ENCODE peak calls at places on chromosomes 11 and 22, in nine cellular contexts. W, O, K, L, T, D, C, A and Y are unnamed samples.

GRCh38 chr11:1230456-1231395 is 7.9 kb downstream of the MUC5B start:
- DNase-seq in D (no peak), T (no peak), O (no peak), L (no peak), K (no peak), A (no peak), C (no peak), W (peak; percentile 6), Y (peak; percentile 6)

GRCh38 chr11:119863811-119864601 is 135.0 kb upstream of the NECTIN1 start:
- DNase-seq in O (no peak), T (no peak), K (no peak), D (peak; percentile 49), A (no peak), L (no peak), C (no peak), W (peak; percentile 24), Y (peak; percentile 93)

GRCh38 chr11:69648679-69649575 is 8.0 kb downstream of the CCND1 start:
- DNase-seq in C (no peak), W (no peak), L (no peak), A (no peak), O (no peak), D (no peak), T (no peak), K (no peak), Y (no peak)

GRCh38 chr11:8777907-8778767 is 95.5 kb downstream of the RPL27A start:
- DNase-seq in W (no peak), A (peak; percentile 67), C (no peak), L (no peak), K (peak; percentile 74), D (no peak), T (no peak), O (no peak), Y (no peak)

GRCh38 chr11:14635559-14635958 is 8.0 kb upstream of the PDE3B start:
- DNase-seq in O (no peak), A (no peak), K (no peak), L (no peak), D (no peak), C (no peak), W (no peak), T (no peak), Y (no peak)

GRCh38 chr22:24191381-24191841 is 10.1 kb downstream of the SUSD2 start:
- DNase-seq in A (no peak), T (no peak), W (no peak), K (no peak), O (no peak), C (no peak), L (no peak), D (no peak), Y (no peak)

GRCh38 chr11:45104790-45105084 is 41.7 kb upstream of the PRDM11 start:
- DNase-seq in T (no peak), C (no peak), A (no peak), L (no peak), W (no peak), O (no peak), K (no peak), D (no peak), Y (no peak)

GRCh38 chr11:14095882-14096281 is 133.4 kb downstream of the SPON1 start:
- DNase-seq in L (no peak), W (no peak), K (no peak), T (no peak), A (no peak), D (no peak), C (no peak), O (no peak), Y (no peak)

GRCh38 chr11:17770048-17770652 is 35.6 kb downstream of the KCNC1 start:
- DNase-seq in A (no peak), T (no peak), C (no peak), D (peak; percentile 60), K (no peak), O (peak; percentile 35), W (peak; percentile 79), L (peak; percentile 6), Y (no peak)

GRCh38 chr11:7281083-7281482 is 29.4 kb downstream of the SYT9 start:
- DNase-seq in W (no peak), K (peak; percentile 33), D (peak; percentile 37), O (no peak), L (no peak), C (no peak), T (no peak), A (no peak), Y (no peak)

GRCh38 chr11:107508201-107508857 is 50.7 kb upstream of the CWF19L2 start:
- DNase-seq in A (no peak), C (no peak), K (no peak), O (no peak), W (no peak), L (no peak), D (no peak), T (no peak), Y (no peak)

GRCh38 chr22:19178065-19178658 is 374 bp downstream of the SLC25A1 start:
- DNase-seq in L (peak; percentile 77), D (peak; percentile 67), O (peak; percentile 48), T (no peak), A (no peak), K (no peak), W (peak; percentile 73), C (peak; percentile 36), Y (no peak)
- TF ChIP-seq CTCF in L (no peak), D (no peak), O (no peak), T (no peak), A (no peak), K (no peak), W (no peak), C (peak; percentile 21), Y (no peak)

GRCh38 chr22:50446708-50447575 is 27.9 kb downstream of the SBF1 start:
- DNase-seq in D (no peak), T (no peak), A (no peak), L (no peak), K (no peak), C (no peak), W (no peak), O (no peak), Y (no peak)
- TF ChIP-seq CTCF in D (no peak), T (no peak), A (no peak), L (no peak), K (no peak), C (no peak), W (no peak), O (no peak), Y (no peak)

DNA sequence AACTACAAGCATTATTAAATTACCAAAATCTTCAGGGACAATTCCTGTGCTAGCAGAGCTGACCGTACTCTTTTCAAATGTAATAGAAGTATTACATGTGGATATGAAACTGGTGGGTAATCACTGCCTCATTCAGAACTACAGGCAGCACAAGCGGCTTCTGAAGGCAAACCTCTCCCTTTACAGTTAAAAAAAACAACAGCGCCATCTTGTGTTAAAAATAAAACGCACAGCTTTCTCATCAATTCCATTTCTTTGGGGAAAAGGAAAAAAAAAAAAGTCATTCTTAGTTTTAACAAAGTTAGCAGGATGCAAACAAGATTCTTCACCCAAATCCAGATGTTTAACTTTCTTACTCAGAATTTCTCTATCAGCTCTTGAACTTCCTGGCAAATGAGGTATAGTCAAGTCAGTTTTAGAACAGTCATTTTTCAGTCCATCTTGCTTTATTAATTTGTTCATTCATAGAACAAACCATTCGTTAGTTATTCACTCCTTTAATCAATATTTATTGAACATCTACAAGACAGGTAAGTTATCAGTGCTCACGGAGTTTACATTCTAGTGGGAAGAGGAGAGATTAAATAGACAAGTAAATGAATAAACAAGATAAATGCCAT is 331.8 kb upstream of the MPPED2 start:
- DNase-seq in L (peak; percentile 77), K (no peak), C (peak; percentile 46), D (peak; percentile 82), O (no peak), W (peak; percentile 27), A (no peak), T (peak; percentile 25), Y (no peak)
- TF ChIP-seq CTCF in L (peak; percentile 65), K (peak; percentile 44), C (peak; percentile 90), D (peak; percentile 60), O (peak; percentile 82), W (peak; percentile 81), A (peak; percentile 54), T (peak; percentile 61), Y (peak; percentile 64)

GRCh38 chr22:33247758-33248157 is 189.6 kb upstream of the SYN3 start:
- DNase-seq in D (no peak), T (no peak), C (no peak), L (no peak), W (no peak), O (no peak), K (no peak), A (no peak), Y (no peak)

DNA sequence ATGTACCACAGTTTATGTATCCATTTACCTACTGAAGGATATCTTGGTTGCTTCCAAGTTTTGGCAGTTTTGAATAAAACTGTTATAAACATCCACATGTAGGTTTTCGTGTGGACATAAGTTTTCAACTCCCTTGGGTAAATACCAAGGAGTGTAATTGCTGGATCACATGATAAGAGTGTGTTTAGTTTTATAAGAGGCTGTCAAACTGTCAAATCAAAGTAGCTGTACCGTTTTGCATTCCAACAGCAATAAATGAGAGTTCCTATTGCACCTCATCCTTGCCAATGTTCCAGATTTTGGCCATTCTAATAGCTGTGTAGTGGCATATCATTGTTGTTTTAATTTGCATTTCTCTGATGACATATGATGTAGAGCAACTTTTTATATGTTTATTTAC is 190.7 kb upstream of the SYN3 start:
- DNase-seq in D (no peak), K (no peak), L (no peak), T (no peak), C (no peak), A (no peak), W (no peak), O (no peak), Y (no peak)
- TF ChIP-seq CTCF in D (no peak), K (no peak), L (no peak), T (no peak), C (no peak), A (no peak), W (no peak), O (no peak), Y (no peak)